ENCODE peak calls at places on chromosomes 7 and 10, in five cellular contexts. T is A549, C is mesenchymal stem cell, L is hepatocyte, E is H9. Q is an unnamed sample.

GRCh38 chr7:129308047-129308446 is 83.2 kb downstream of the AHCYL2 start:
- DNase-seq in T (no peak), C (peak), L (no peak), E (no peak), Q (peak)

GRCh38 chr7:114481995-114482394 is 67.4 kb downstream of the FOXP2 start:
- DNase-seq in T (no peak), C (peak), L (no peak), E (no peak), Q (peak)

GRCh38 chr7:154913645-154914579 is 89.0 kb downstream of the PAXIP1 start:
- DNase-seq in T (peak), C (peak), L (peak), E (peak), Q (peak)

GRCh38 chr10:5047912-5048628 is 44.4 kb upstream of the AKR1C2 start:
- DNase-seq in T (no peak), C (no peak), L (no peak), E (no peak), Q (peak)

GRCh38 chr10:27207350-27207749 is 33.2 kb downstream of the ACBD5 start:
- DNase-seq in T (no peak), C (no peak), L (no peak), E (no peak), Q (peak)

GRCh38 chr7:105461518-105461917 is 60.6 kb downstream of the PUS7 start:
- DNase-seq in T (no peak), C (peak), L (no peak), E (no peak), Q (peak)

GRCh38 chr7:157620616-157621015 is 283.8 kb downstream of the DNAJB6 start:
- DNase-seq in T (no peak), C (no peak), L (no peak), E (no peak), Q (no peak)

GRCh38 chr10:35271086-35271834 is 65.0 kb upstream of the CCNY start:
- DNase-seq in T (no peak), C (peak), L (no peak), E (no peak), Q (peak)

DNA sequence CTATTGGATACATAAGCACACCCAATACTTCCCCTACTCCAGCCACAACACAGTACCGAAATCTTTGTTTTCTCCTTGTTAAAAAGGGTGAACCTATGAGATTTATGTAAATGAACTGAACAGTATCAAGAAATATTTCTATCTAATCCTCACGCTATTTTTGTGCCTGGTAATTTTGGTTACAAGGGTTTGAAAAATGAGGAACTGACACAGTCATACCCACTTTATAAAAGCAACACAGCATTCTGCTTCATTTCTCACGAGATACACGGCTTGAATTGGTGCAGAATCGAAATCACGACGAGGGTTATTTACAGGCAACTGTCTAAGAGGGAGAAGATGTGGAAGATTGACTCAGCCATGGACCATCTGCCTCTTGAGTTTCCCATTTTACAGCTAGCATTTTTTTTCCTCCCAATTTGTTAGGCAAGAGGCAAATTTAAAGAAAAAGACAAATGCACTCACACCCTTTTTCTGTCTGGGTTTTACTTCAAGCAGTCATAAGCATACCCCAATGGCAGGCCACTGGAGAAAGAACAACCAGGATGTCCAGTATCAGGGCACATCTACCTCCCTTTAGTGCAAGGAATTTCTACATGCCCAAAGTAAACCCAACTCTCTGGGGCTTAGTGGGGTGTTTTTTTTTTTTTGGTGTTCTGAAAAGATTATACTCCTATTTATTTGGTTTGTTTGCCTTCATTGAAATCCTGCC is 108.1 kb downstream of the ITGB8 start:
- DNase-seq in T (no peak), C (no peak), L (no peak), E (no peak), Q (no peak)
- H3K4me2 ChIP-seq in T (no peak), C (no peak), L (peak), E (no peak), Q (no peak)

GRCh38 chr10:927131-927530 is 4.4 kb downstream of the LARP4B start:
- DNase-seq in T (no peak), C (no peak), L (no peak), E (no peak), Q (no peak)
- H3K4me2 ChIP-seq in T (peak), C (peak), L (peak), E (no peak), Q (no peak)

GRCh38 chr7:25090374-25090773 is 34.7 kb downstream of the CYCS start:
- DNase-seq in T (no peak), C (no peak), L (no peak), E (no peak), Q (no peak)
- H3K4me2 ChIP-seq in T (no peak), C (no peak), L (no peak), E (no peak), Q (no peak)

DNA sequence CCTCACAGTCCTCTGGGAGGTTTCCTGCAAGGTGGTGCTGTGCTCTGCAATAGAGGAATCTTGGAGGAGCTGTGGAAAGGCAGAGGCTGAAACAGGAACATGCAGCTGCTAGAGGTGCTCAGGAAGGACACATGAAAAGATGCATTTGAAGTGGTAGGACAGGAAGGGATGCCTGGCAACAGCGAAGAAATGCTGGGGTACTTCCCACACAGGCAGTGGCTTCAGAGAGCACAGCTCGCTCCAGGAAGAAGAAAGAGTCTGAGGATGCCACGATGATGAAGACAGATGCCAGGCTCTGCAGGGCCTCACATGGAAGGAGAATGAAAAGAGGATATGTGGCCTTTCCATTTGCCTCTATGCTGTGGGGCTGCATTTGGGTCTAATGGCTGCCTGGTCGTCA is 77.0 kb upstream of the TMEM72 start:
- DNase-seq in T (no peak), C (no peak), L (no peak), E (no peak), Q (no peak)
- H3K4me2 ChIP-seq in T (no peak), C (no peak), L (no peak), E (no peak), Q (no peak)

GRCh38 chr10:56622335-56622973 is 261.4 kb upstream of the ZWINT start:
- DNase-seq in T (no peak), C (peak), L (no peak), E (no peak), Q (peak)

GRCh38 chr10:56624082-56624481 is 263.0 kb upstream of the ZWINT start:
- DNase-seq in T (no peak), C (no peak), L (no peak), E (no peak), Q (no peak)

DNA sequence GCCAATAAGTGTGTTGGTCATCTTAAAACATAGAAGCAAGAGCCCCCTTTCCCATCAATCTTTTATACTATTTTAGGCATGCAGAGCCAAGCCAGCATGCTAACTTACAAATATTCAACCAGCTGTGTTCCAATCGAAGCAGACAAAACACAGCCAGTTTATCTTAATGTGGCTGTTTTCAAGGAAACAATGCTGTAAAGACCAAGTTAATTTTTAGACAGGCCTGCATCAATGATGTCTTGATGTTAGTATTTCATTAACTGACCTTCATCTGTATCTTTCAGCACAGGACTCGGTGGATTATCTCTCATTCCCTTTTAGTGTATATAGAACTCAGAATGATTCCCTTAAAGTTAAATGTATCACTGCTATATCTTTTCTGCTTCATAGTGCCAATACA is 262.0 kb upstream of the ZWINT start:
- DNase-seq in T (no peak), C (no peak), L (no peak), E (no peak), Q (no peak)
- H3K4me2 ChIP-seq in T (no peak), C (no peak), L (no peak), E (no peak), Q (no peak)

GRCh38 chr10:87763086-87763861 is 54.8 kb downstream of the ATAD1 start:
- DNase-seq in T (no peak), C (no peak), L (no peak), E (no peak), Q (no peak)

GRCh38 chr10:87757685-87758084 is 60.3 kb downstream of the ATAD1 start:
- DNase-seq in T (no peak), C (no peak), L (no peak), E (no peak), Q (no peak)

GRCh38 chr10:87761892-87762291 is 56.1 kb downstream of the ATAD1 start:
- DNase-seq in T (peak), C (peak), L (peak), E (no peak), Q (peak)

GRCh38 chr10:87761153-87761552 is 56.9 kb downstream of the ATAD1 start:
- DNase-seq in T (no peak), C (no peak), L (no peak), E (no peak), Q (no peak)

DNA sequence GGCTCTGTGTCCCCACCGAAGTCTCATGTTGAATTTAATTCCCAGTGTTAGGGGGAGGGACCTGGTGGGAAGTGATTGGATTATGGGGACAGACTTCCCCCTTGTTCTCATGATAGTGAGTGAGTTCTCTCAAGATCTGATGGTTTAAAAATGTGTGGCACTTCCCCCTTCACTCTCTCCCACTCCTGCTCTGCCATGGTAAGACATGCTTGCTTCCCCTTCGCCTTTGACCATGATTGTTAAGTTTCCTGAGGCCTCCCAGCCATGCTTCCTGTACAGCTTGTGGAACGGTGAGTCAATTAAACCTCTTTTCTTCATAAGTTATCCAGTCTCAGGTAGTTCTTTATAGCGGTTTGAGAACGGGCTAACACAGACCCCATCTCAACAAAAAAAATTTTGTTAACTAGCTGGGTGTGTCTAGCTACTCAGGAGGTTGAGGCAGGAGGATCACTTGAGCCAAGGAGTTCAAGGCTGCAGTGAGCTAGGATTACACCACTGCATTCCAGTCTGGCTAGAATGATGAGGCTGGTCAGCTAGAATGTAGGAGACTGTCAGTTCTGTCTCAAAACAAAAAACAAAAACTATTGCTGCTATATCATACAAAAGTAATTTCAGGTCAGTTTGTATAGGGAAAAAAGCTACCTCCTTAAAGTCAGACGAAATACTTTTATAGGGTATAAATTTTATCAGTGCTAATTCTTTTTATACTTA is 57.7 kb downstream of the ATAD1 start:
- DNase-seq in T (no peak), C (no peak), L (no peak), E (no peak), Q (no peak)
- H3K4me2 ChIP-seq in T (no peak), C (no peak), L (no peak), E (no peak), Q (no peak)

GRCh38 chr10:132457328-132458070 is 60.5 kb downstream of the PWWP2B start:
- DNase-seq in T (peak), C (no peak), L (no peak), E (no peak), Q (no peak)

GRCh38 chr10:132458071-132458594 is 61.1 kb downstream of the PWWP2B start:
- DNase-seq in T (no peak), C (no peak), L (no peak), E (no peak), Q (no peak)

GRCh38 chr10:132455986-132456847 is 59.2 kb downstream of the PWWP2B start:
- DNase-seq in T (no peak), C (no peak), L (no peak), E (no peak), Q (no peak)

GRCh38 chr10:132455441-132455971 is 58.5 kb downstream of the PWWP2B start:
- DNase-seq in T (no peak), C (no peak), L (no peak), E (no peak), Q (no peak)

DNA sequence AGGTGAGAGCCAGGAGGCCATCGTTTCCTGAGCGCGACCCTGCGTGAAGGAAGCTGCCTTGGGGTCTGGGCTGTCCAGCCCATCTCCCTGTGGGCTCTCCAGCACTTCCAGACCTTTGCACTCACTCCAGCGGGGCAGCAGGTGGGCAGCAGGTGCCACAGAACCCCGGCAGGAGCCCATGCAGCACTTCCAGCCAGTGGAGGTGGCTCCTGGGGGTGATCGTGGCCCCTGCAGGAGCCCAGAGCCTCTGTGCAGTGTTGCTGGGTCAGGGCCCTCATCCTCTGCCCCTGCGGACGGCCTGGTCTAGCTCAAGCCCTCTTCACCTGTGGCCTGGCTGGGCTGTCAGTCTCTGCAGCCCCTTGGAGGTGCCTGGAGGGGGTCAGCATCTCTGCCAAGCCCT is 59.9 kb downstream of the PWWP2B start:
- DNase-seq in T (no peak), C (no peak), L (no peak), E (no peak), Q (no peak)
- H3K4me2 ChIP-seq in T (no peak), C (no peak), L (no peak), E (no peak), Q (no peak)

DNA sequence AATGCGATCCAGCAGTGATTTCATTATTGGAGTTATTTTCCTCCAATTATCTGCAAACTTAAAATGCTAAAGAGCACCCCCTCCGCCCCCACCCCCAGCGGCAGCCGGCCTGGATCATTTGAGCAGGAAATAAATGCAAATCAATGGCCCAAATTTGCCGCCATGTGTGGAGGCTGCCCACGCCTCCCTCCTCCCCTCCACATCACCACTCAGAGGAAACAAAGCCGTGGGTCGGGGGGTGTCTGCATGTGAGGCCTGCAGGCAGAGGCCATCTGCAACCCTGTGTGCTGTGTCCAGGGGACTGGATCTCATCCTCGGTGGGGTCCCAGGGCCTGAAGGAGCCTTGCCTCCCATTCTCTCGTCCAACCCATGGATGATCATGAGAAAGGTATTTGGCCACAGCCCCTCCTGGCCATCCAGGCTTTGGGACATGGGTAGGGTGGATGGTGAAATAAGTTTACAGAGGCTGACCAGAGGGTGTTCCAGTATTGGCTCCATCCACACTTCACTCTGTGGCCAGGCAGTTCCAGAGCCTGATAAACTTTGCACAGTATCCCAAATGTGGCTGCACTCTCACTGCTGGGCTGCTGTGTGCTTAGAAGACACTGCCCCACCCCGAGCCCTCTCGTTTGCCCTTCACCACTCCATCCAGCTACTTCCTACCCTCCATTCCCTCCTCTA is 72.2 kb upstream of the ZMIZ1 start:
- DNase-seq in T (no peak), C (no peak), L (no peak), E (no peak), Q (no peak)
- H3K4me2 ChIP-seq in T (no peak), C (no peak), L (no peak), E (no peak), Q (no peak)

GRCh38 chr10:100715445-100716385 is 29.7 kb upstream of the PAX2 start:
- DNase-seq in T (no peak), C (no peak), L (no peak), E (peak), Q (no peak)
- H3K4me2 ChIP-seq in T (no peak), C (peak), L (peak), E (peak), Q (no peak)

DNA sequence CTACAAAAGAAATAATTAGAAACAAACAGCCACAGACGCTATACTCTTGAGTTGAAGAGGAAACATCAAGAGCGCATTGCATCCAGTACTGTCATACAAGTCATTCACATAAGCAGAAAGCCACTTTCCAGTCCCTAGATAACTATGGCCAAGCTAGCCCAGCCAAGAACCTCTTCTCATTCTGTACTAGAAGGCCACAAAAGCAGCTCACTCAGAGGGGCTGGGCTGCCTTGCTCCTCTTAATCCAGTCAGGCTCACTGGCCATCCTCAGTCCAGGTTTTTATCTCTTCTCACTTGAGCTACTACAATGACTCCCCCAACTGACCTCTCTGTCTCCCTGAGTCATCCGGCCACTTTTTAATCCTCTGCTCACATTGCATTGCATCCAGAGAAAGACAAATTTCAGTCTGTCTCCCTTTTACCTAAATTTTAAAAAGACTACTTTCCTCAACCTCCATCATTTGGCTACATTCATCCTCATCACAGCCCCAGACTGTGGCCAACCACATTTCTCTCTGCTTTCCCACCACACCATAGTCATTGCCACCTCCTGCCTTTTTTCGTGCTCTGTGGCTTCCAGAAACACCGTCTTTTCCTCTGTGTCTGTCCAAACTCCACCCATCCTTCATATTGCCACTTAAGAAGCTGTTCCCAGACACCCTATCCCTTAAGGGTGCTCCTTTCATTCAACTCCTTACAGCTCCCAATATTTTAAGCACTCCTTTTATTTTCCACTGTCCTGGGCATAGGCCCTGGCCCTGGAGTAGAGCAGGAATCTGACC is 25.0 kb downstream of the PPP1R3C start:
- DNase-seq in T (no peak), C (no peak), L (no peak), E (no peak), Q (no peak)
- H3K4me2 ChIP-seq in T (peak), C (no peak), L (peak), E (no peak), Q (peak)

Q was measured in fibroblast of lung.